ENCODE peak calls at places on chromosomes 16 and 17, in seven cellular contexts. One of them, this sample, is unnamed.
A peak's percentile ranks its signal among the peaks of the same experiment; 100 is the strongest.

GRCh38 chr17:47253541-47254402 is at the start of gene ITGB3:
- DNase-seq in neural progenitor cell: peak; percentile 89
- DNase-seq in IMR-90: peak; percentile 67
- DNase-seq in CD8-positive, alpha-beta memory T cell: peak; percentile 37
- DNase-seq in body of pancreas: peak; percentile 72
- DNase-seq in OCI-LY7: peak; percentile 81
- DNase-seq in effector memory CD4-positive, alpha-beta T cell: peak; percentile 25
- DNase-seq in this sample: no peak

GRCh38 chr17:17140590-17140980 is 65.5 kb downstream of the PLD6 start:
- DNase-seq in neural progenitor cell: no peak
- DNase-seq in CD8-positive, alpha-beta memory T cell: no peak
- DNase-seq in IMR-90: peak; percentile 79
- DNase-seq in body of pancreas: no peak
- DNase-seq in OCI-LY7: no peak
- DNase-seq in effector memory CD4-positive, alpha-beta T cell: no peak
- DNase-seq in this sample: no peak

GRCh38 chr17:1629647-1630310 is 1.1 kb upstream of the SLC43A2 start:
- DNase-seq in effector memory CD4-positive, alpha-beta T cell: peak; percentile 41
- DNase-seq in IMR-90: peak; percentile 33
- DNase-seq in CD8-positive, alpha-beta memory T cell: peak; percentile 66
- DNase-seq in body of pancreas: peak; percentile 68
- DNase-seq in OCI-LY7: peak; percentile 77
- DNase-seq in neural progenitor cell: peak; percentile 54
- DNase-seq in this sample: no peak

GRCh38 chr17:27446569-27447301 is 9.5 kb upstream of the KSR1 start:
- DNase-seq in CD8-positive, alpha-beta memory T cell: no peak
- DNase-seq in effector memory CD4-positive, alpha-beta T cell: no peak
- DNase-seq in body of pancreas: no peak
- DNase-seq in neural progenitor cell: no peak
- DNase-seq in IMR-90: peak; percentile 100
- DNase-seq in OCI-LY7: no peak
- DNase-seq in this sample: no peak

GRCh38 chr17:45222273-45222993 is 748 bp downstream of the FMNL1 start:
- DNase-seq in IMR-90: no peak
- DNase-seq in CD8-positive, alpha-beta memory T cell: no peak
- DNase-seq in body of pancreas: no peak
- DNase-seq in neural progenitor cell: peak; percentile 30
- DNase-seq in effector memory CD4-positive, alpha-beta T cell: no peak
- DNase-seq in OCI-LY7: peak; percentile 62
- DNase-seq in this sample: no peak

GRCh38 chr16:67552476-67552875 is 9.8 kb upstream of the CTCF start:
- DNase-seq in OCI-LY7: no peak
- DNase-seq in body of pancreas: peak; percentile 64
- DNase-seq in IMR-90: no peak
- DNase-seq in effector memory CD4-positive, alpha-beta T cell: no peak
- DNase-seq in neural progenitor cell: no peak
- DNase-seq in CD8-positive, alpha-beta memory T cell: no peak
- DNase-seq in this sample: no peak

GRCh38 chr17:5780476-5780875 is 196.2 kb upstream of the NLRP1 start:
- DNase-seq in IMR-90: peak; percentile 79
- DNase-seq in CD8-positive, alpha-beta memory T cell: no peak
- DNase-seq in neural progenitor cell: no peak
- DNase-seq in body of pancreas: no peak
- DNase-seq in OCI-LY7: no peak
- DNase-seq in effector memory CD4-positive, alpha-beta T cell: no peak
- DNase-seq in this sample: no peak

GRCh38 chr17:80774643-80775281 is 216.9 kb upstream of the CHMP6 start:
- DNase-seq in body of pancreas: no peak
- DNase-seq in IMR-90: no peak
- DNase-seq in effector memory CD4-positive, alpha-beta T cell: no peak
- DNase-seq in CD8-positive, alpha-beta memory T cell: no peak
- DNase-seq in OCI-LY7: peak; percentile 53
- DNase-seq in neural progenitor cell: no peak
- DNase-seq in this sample: no peak

GRCh38 chr16:1221628-1222552 is 3.2 kb downstream of the TPSG1 start:
- DNase-seq in CD8-positive, alpha-beta memory T cell: no peak
- DNase-seq in effector memory CD4-positive, alpha-beta T cell: no peak
- DNase-seq in IMR-90: no peak
- DNase-seq in OCI-LY7: no peak
- DNase-seq in body of pancreas: no peak
- DNase-seq in neural progenitor cell: no peak
- DNase-seq in this sample: no peak

GRCh38 chr17:80786887-80787286 is 204.8 kb upstream of the CHMP6 start:
- DNase-seq in effector memory CD4-positive, alpha-beta T cell: no peak
- DNase-seq in OCI-LY7: no peak
- DNase-seq in IMR-90: no peak
- DNase-seq in CD8-positive, alpha-beta memory T cell: no peak
- DNase-seq in body of pancreas: no peak
- DNase-seq in neural progenitor cell: no peak
- DNase-seq in this sample: no peak

GRCh38 chr16:67145746-67146145 is 5.1 kb downstream of the B3GNT9 start:
- DNase-seq in effector memory CD4-positive, alpha-beta T cell: no peak
- DNase-seq in IMR-90: no peak
- DNase-seq in body of pancreas: no peak
- DNase-seq in CD8-positive, alpha-beta memory T cell: no peak
- DNase-seq in neural progenitor cell: no peak
- DNase-seq in OCI-LY7: no peak
- DNase-seq in this sample: no peak

GRCh38 chr16:50630394-50631020 is 50.6 kb downstream of the SNX20 start:
- DNase-seq in effector memory CD4-positive, alpha-beta T cell: no peak
- DNase-seq in OCI-LY7: no peak
- DNase-seq in neural progenitor cell: no peak
- DNase-seq in body of pancreas: no peak
- DNase-seq in CD8-positive, alpha-beta memory T cell: no peak
- DNase-seq in IMR-90: no peak
- DNase-seq in this sample: no peak

GRCh38 chr16:50634090-50634489 is 47.0 kb downstream of the SNX20 start:
- DNase-seq in OCI-LY7: no peak
- DNase-seq in effector memory CD4-positive, alpha-beta T cell: no peak
- DNase-seq in IMR-90: no peak
- DNase-seq in body of pancreas: no peak
- DNase-seq in neural progenitor cell: no peak
- DNase-seq in CD8-positive, alpha-beta memory T cell: no peak
- DNase-seq in this sample: no peak

GRCh38 chr16:50632927-50633800 is 47.9 kb downstream of the SNX20 start:
- DNase-seq in CD8-positive, alpha-beta memory T cell: no peak
- DNase-seq in effector memory CD4-positive, alpha-beta T cell: no peak
- DNase-seq in OCI-LY7: no peak
- DNase-seq in IMR-90: no peak
- DNase-seq in body of pancreas: no peak
- DNase-seq in neural progenitor cell: no peak
- DNase-seq in this sample: no peak

GRCh38 chr16:50631249-50631984 is 49.7 kb downstream of the SNX20 start:
- DNase-seq in body of pancreas: no peak
- DNase-seq in OCI-LY7: no peak
- DNase-seq in neural progenitor cell: no peak
- DNase-seq in IMR-90: no peak
- DNase-seq in CD8-positive, alpha-beta memory T cell: no peak
- DNase-seq in effector memory CD4-positive, alpha-beta T cell: no peak
- DNase-seq in this sample: no peak

DNA sequence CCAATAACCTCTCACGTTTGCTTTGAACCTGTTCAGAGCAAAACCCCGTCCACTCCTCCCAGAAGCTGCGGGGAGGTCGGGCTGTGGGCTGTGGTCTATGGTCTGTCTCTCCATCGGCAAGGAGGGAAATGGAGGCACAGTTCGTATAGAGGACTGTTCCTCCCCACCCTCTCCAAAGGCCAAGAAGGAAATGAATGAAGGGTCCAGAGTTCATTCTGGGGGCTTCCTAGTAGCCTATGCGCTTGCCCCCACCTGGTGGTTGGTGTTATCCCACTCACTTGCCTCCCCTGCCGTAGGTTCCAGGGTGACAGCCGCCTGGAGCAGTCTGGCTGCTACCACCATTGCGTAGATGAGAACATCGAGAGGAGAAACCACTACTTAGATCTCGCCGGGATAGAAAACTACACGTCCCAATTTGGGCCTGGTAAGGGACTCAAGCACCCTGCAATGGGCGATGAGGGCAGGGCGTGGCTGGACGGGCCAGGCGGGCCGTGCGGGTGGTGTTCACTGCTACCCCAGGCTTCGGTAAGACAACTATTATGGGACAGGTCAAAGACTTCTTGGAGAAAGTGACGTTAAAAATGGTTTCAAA is 49.0 kb downstream of the SNX20 start:
- DNase-seq in CD8-positive, alpha-beta memory T cell: no peak
- DNase-seq in OCI-LY7: no peak
- DNase-seq in effector memory CD4-positive, alpha-beta T cell: no peak
- DNase-seq in neural progenitor cell: no peak
- DNase-seq in IMR-90: no peak
- DNase-seq in body of pancreas: no peak
- DNase-seq in this sample: no peak
- H3K4me1 ChIP-seq in CD8-positive, alpha-beta memory T cell: peaks cover 12% of the 10 kb centered on the region
- H3K4me1 ChIP-seq in OCI-LY7: peaks cover 3% of the 10 kb centered on the region
- H3K4me1 ChIP-seq in effector memory CD4-positive, alpha-beta T cell: peaks cover 11% of the 10 kb centered on the region
- H3K4me1 ChIP-seq in neural progenitor cell: no peaks in the 10 kb centered on the region
- H3K4me1 ChIP-seq in IMR-90: no peaks in the 10 kb centered on the region
- H3K4me1 ChIP-seq in body of pancreas: no peaks in the 10 kb centered on the region
- H3K4me1 ChIP-seq in this sample: no peaks in the 10 kb centered on the region

GRCh38 chr17:42684929-42685556 is 2.7 kb downstream of the CNTNAP1 start:
- DNase-seq in body of pancreas: no peak
- DNase-seq in CD8-positive, alpha-beta memory T cell: no peak
- DNase-seq in OCI-LY7: no peak
- DNase-seq in effector memory CD4-positive, alpha-beta T cell: no peak
- DNase-seq in neural progenitor cell: no peak
- DNase-seq in IMR-90: no peak
- DNase-seq in this sample: no peak

GRCh38 chr17:42683407-42684031 is 1.2 kb downstream of the CNTNAP1 start:
- DNase-seq in neural progenitor cell: peak; percentile 58
- DNase-seq in effector memory CD4-positive, alpha-beta T cell: no peak
- DNase-seq in IMR-90: peak; percentile 46
- DNase-seq in CD8-positive, alpha-beta memory T cell: no peak
- DNase-seq in body of pancreas: peak; percentile 61
- DNase-seq in OCI-LY7: no peak
- DNase-seq in this sample: no peak

GRCh38 chr17:42685831-42686230 is 3.5 kb downstream of the CNTNAP1 start:
- DNase-seq in effector memory CD4-positive, alpha-beta T cell: no peak
- DNase-seq in body of pancreas: no peak
- DNase-seq in CD8-positive, alpha-beta memory T cell: no peak
- DNase-seq in OCI-LY7: no peak
- DNase-seq in neural progenitor cell: no peak
- DNase-seq in IMR-90: no peak
- DNase-seq in this sample: no peak

GRCh38 chr17:42682400-42683384 is at the start of gene CNTNAP1:
- DNase-seq in CD8-positive, alpha-beta memory T cell: no peak
- DNase-seq in neural progenitor cell: peak; percentile 89
- DNase-seq in OCI-LY7: no peak
- DNase-seq in effector memory CD4-positive, alpha-beta T cell: no peak
- DNase-seq in IMR-90: peak; percentile 84
- DNase-seq in body of pancreas: peak; percentile 44
- DNase-seq in this sample: no peak

DNA sequence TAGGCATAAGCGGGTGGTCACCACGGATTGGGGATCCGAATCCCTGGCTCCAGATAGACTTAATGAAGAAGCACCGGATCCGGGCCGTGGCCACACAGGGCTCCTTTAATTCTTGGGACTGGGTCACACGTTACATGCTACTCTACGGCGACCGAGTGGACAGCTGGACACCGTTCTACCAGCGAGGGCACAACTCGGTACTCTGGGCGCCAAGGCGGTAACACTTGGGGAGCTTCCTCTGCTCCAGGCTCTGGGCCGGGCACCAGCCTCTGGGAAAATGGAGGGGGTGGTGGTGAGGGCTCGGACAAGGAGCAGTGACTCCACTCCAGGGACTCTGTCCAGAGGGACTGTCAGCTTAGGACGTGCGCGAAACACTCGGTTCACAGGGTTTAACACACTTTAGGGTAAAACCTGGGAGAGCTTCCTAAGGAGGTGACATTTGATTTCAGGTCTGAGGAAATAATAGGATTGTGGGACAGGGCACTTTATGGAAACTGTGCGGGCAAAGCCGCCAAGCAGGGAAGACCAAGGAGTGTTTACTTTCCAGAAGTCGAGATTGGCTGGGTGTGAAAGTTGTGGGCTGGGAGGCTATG is 1.8 kb downstream of the CNTNAP1 start:
- DNase-seq in neural progenitor cell: no peak
- DNase-seq in OCI-LY7: no peak
- DNase-seq in body of pancreas: no peak
- DNase-seq in effector memory CD4-positive, alpha-beta T cell: no peak
- DNase-seq in IMR-90: no peak
- DNase-seq in CD8-positive, alpha-beta memory T cell: no peak
- DNase-seq in this sample: no peak
- H3K4me1 ChIP-seq in neural progenitor cell: peaks cover 18% of the 10 kb centered on the region
- H3K4me1 ChIP-seq in OCI-LY7: peaks cover 31% of the 10 kb centered on the region
- H3K4me1 ChIP-seq in body of pancreas: peaks cover 36% of the 10 kb centered on the region
- H3K4me1 ChIP-seq in effector memory CD4-positive, alpha-beta T cell: peaks cover 35% of the 10 kb centered on the region
- H3K4me1 ChIP-seq in IMR-90: peaks cover 22% of the 10 kb centered on the region
- H3K4me1 ChIP-seq in CD8-positive, alpha-beta memory T cell: peaks cover 36% of the 10 kb centered on the region
- H3K4me1 ChIP-seq in this sample: peaks cover 13% of the 10 kb centered on the region

DNA sequence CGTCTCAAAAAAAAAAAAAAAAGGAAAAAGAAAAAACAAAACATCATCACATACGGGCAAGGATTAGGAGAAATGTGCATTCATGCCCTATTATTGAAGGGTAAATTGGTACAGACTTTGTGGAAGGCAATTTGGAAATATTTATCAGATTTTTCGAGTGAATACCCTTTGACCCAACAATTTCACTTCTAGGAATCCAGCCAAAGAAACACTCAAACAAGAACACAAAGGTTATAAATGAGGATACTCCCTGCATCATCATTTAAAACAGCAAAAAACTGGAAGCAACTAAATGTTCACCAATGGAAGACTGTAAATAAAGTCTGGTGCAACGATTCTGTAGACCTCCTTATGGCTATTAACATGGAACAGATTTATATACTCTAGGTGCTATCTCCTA is 12.9 kb downstream of the ZNF423 start:
- DNase-seq in IMR-90: no peak
- DNase-seq in neural progenitor cell: no peak
- DNase-seq in CD8-positive, alpha-beta memory T cell: no peak
- DNase-seq in OCI-LY7: no peak
- DNase-seq in effector memory CD4-positive, alpha-beta T cell: no peak
- DNase-seq in body of pancreas: no peak
- DNase-seq in this sample: no peak
- H3K4me1 ChIP-seq in IMR-90: no peaks in the 10 kb centered on the region
- H3K4me1 ChIP-seq in neural progenitor cell: peaks cover 20% of the 10 kb centered on the region
- H3K4me1 ChIP-seq in CD8-positive, alpha-beta memory T cell: no peaks in the 10 kb centered on the region
- H3K4me1 ChIP-seq in OCI-LY7: no peaks in the 10 kb centered on the region
- H3K4me1 ChIP-seq in effector memory CD4-positive, alpha-beta T cell: no peaks in the 10 kb centered on the region
- H3K4me1 ChIP-seq in body of pancreas: no peaks in the 10 kb centered on the region
- H3K4me1 ChIP-seq in this sample: peaks cover 10% of the 10 kb centered on the region

DNA sequence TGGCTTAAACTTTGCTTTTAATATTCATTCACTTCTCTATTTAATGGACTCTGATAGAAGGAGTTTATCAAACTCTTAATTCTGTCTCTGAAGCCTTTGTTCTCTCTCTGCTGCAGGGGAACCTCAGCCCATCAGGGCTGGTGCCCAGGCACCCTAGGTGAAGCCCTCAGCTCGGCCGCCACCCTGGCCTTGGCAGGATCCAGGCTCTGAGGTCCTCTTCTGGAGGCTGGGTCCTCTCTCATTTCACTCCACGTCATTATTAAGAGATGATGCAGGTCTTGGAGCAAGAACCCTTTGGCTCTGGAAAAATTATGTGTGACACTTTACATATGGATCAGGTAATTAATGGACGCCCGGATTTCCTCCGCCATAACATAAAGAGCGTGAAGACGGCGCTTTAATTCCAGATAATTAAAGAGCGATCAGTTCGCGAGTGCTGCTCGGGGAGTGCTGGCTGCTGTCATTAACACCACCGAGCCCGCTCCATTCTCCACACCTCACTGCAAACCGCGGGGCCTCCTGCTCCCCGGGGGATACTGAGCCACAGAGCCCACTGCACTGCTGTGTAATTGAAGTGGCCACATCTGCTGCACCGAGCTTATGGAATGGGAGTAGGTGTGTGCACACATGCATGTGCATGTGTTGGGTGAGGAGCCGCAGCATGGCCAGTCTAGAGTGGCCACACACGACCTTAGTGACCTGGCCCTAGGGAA is 259.4 kb upstream of the TNRC6C start:
- DNase-seq in body of pancreas: no peak
- DNase-seq in CD8-positive, alpha-beta memory T cell: no peak
- DNase-seq in neural progenitor cell: no peak
- DNase-seq in effector memory CD4-positive, alpha-beta T cell: no peak
- DNase-seq in OCI-LY7: no peak
- DNase-seq in IMR-90: no peak
- DNase-seq in this sample: no peak
- H3K4me1 ChIP-seq in body of pancreas: no peaks in the 10 kb centered on the region
- H3K4me1 ChIP-seq in CD8-positive, alpha-beta memory T cell: no peaks in the 10 kb centered on the region
- H3K4me1 ChIP-seq in neural progenitor cell: peaks cover 23% of the 10 kb centered on the region
- H3K4me1 ChIP-seq in effector memory CD4-positive, alpha-beta T cell: peaks cover 5% of the 10 kb centered on the region
- H3K4me1 ChIP-seq in OCI-LY7: no peaks in the 10 kb centered on the region
- H3K4me1 ChIP-seq in IMR-90: no peaks in the 10 kb centered on the region
- H3K4me1 ChIP-seq in this sample: peaks cover 11% of the 10 kb centered on the region